ENCODE peak calls at places on chromosome 12, in six cellular contexts. O is HepG2, I is stomach, Y is cardiac muscle cell, S is tibial nerve, T is psoas muscle. K is an unnamed sample. For H3K27me3, the result is how much of the 10 kb centered on the place peaks cover.

GRCh38 chr12:53748072-53748840 is 3.5 kb downstream of the CISTR start:
- DNase-seq in O (no peak), I (no peak), Y (no peak), S (no peak), T (no peak), K (no peak)

GRCh38 chr12:116443706-116444589 is 115.2 kb upstream of the MAP1LC3B2 start:
- DNase-seq in O (no peak), I (no peak), Y (no peak), S (no peak), T (no peak), K (no peak)

GRCh38 chr12:62123721-62124203 is 136.4 kb upstream of the USP15 start:
- DNase-seq in O (peak), I (peak), Y (peak), S (peak), T (no peak), K (peak)

GRCh38 chr12:117352260-117352659 is 9.2 kb downstream of the NOS1 start:
- DNase-seq in O (no peak), I (no peak), Y (no peak), S (no peak), T (no peak), K (no peak)

GRCh38 chr12:90045559-90045958 is 336.9 kb upstream of the ATP2B1 start:
- DNase-seq in O (no peak), I (no peak), Y (no peak), S (no peak), T (no peak), K (no peak)

GRCh38 chr12:57519758-57520007 is 631 bp downstream of the DDIT3 start:
- DNase-seq in O (no peak), I (no peak), Y (no peak), S (no peak), T (no peak), K (no peak)

GRCh38 chr12:63440063-63440462 is 228.2 kb downstream of the DPY19L2 start:
- DNase-seq in O (no peak), I (no peak), Y (no peak), S (no peak), T (no peak), K (no peak)

GRCh38 chr12:70822431-70822830 is 98.1 kb downstream of the PTPRR start:
- DNase-seq in O (no peak), I (no peak), Y (no peak), S (no peak), T (no peak), K (no peak)

GRCh38 chr12:9405861-9406563 is 197.8 kb upstream of the PZP start:
- DNase-seq in O (no peak), I (no peak), Y (no peak), S (no peak), T (no peak), K (no peak)

GRCh38 chr12:5615760-5616159 is 183.9 kb downstream of the NTF3 start:
- DNase-seq in O (no peak), I (no peak), Y (no peak), S (no peak), T (no peak), K (no peak)

GRCh38 chr12:74537707-74538385 is at the start of gene ATXN7L3B:
- DNase-seq in O (peak), I (peak), Y (peak), S (peak), T (peak), K (peak)

GRCh38 chr12:116045158-116045557 is 232.3 kb downstream of the MED13L start:
- DNase-seq in O (no peak), I (no peak), Y (no peak), S (no peak), T (no peak), K (no peak)

GRCh38 chr12:5817246-5817645 is 127.8 kb downstream of the ANO2 start:
- DNase-seq in O (no peak), I (no peak), Y (no peak), S (no peak), T (no peak), K (no peak)

GRCh38 chr12:1474567-1475153 is 119.7 kb downstream of the FBXL14 start:
- DNase-seq in O (no peak), I (no peak), Y (peak), S (no peak), T (no peak), K (no peak)

GRCh38 chr12:85821216-85821615 is 15.0 kb downstream of the RASSF9 start:
- DNase-seq in O (no peak), I (no peak), Y (no peak), S (no peak), T (no peak), K (no peak)

GRCh38 chr12:19695244-19696098 is 256.2 kb downstream of the AEBP2 start:
- DNase-seq in O (no peak), I (no peak), Y (no peak), S (no peak), T (no peak), K (no peak)

GRCh38 chr12:3247077-3247476 is 169.9 kb downstream of the TSPAN9 start:
- DNase-seq in O (no peak), I (no peak), Y (no peak), S (no peak), T (no peak), K (no peak)

GRCh38 chr12:68199127-68199526 is 26.5 kb downstream of the IL26 start:
- DNase-seq in O (no peak), I (no peak), Y (no peak), S (no peak), T (no peak), K (no peak)

GRCh38 chr12:26017484-26018211 is 59.2 kb downstream of the RASSF8 start:
- DNase-seq in O (peak), I (no peak), Y (peak), S (peak), T (peak), K (no peak)

GRCh38 chr12:116321913-116322312 is 44.4 kb upstream of the MED13L start:
- DNase-seq in O (no peak), I (no peak), Y (no peak), S (no peak), T (no peak), K (no peak)

GRCh38 chr12:52181757-52182156 is 10.1 kb downstream of the KRT80 start:
- DNase-seq in O (no peak), I (no peak), Y (peak), S (no peak), T (no peak), K (no peak)

GRCh38 chr12:122939151-122939550 is 27.1 kb downstream of the ABCB9 start:
- DNase-seq in O (no peak), I (no peak), Y (no peak), S (no peak), T (no peak), K (no peak)

GRCh38 chr12:90260136-90260535 is 551.5 kb upstream of the ATP2B1 start:
- DNase-seq in O (no peak), I (no peak), Y (no peak), S (no peak), T (no peak), K (no peak)

GRCh38 chr12:40034156-40034555 is 71.7 kb downstream of the SLC2A13 start:
- DNase-seq in O (no peak), I (no peak), Y (no peak), S (no peak), T (no peak), K (no peak)

GRCh38 chr12:67482751-67483661 is 165.5 kb upstream of the DYRK2 start:
- DNase-seq in O (no peak), I (peak), Y (peak), S (peak), T (peak), K (peak)

GRCh38 chr12:20305470-20305869 is 62.9 kb upstream of the PDE3A start:
- DNase-seq in O (no peak), I (no peak), Y (no peak), S (no peak), T (no peak), K (no peak)

GRCh38 chr12:68393398-68393797 is 61.2 kb upstream of the MDM1 start:
- DNase-seq in O (no peak), I (no peak), Y (no peak), S (no peak), T (no peak), K (no peak)

GRCh38 chr12:70719672-70720420 is 82.6 kb upstream of the PTPRB start:
- DNase-seq in O (peak), I (no peak), Y (peak), S (peak), T (peak), K (no peak)

GRCh38 chr12:106112094-106112822 is 26.5 kb downstream of the NUAK1 start:
- DNase-seq in O (no peak), I (no peak), Y (peak), S (no peak), T (peak), K (no peak)

GRCh38 chr12:103391103-103391502 is 104.7 kb downstream of the C12orf42 start:
- DNase-seq in O (no peak), I (no peak), Y (no peak), S (no peak), T (no peak), K (no peak)

GRCh38 chr12:92908108-92908507 is 21.0 kb downstream of the EEA1 start:
- DNase-seq in O (no peak), I (no peak), Y (no peak), S (no peak), T (no peak), K (no peak)

GRCh38 chr12:4881665-4882064 is 28.0 kb upstream of the KCNA1 start:
- DNase-seq in O (no peak), I (no peak), Y (no peak), S (no peak), T (no peak), K (no peak)

GRCh38 chr12:100185361-100185894 is 15.2 kb upstream of the ACTR6 start:
- DNase-seq in O (no peak), I (no peak), Y (no peak), S (no peak), T (no peak), K (no peak)

GRCh38 chr12:1611775-1612174 is 17.3 kb upstream of the WNT5B start:
- DNase-seq in O (no peak), I (no peak), Y (peak), S (no peak), T (no peak), K (no peak)

GRCh38 chr12:130818381-130819247 is 20.4 kb downstream of the STX2 start:
- DNase-seq in O (no peak), I (peak), Y (peak), S (peak), T (peak), K (peak)

GRCh38 chr12:38956337-38956736 is 50.9 kb upstream of the CPNE8 start:
- DNase-seq in O (no peak), I (no peak), Y (peak), S (no peak), T (no peak), K (no peak)

GRCh38 chr12:104669057-104669770 is 212.5 kb downstream of the CHST11 start:
- DNase-seq in O (no peak), I (peak), Y (peak), S (no peak), T (no peak), K (peak)
- TF ChIP-seq CTCF in O (no peak), I (peak), Y (peak), S (peak), T (peak), K (peak)

DNA sequence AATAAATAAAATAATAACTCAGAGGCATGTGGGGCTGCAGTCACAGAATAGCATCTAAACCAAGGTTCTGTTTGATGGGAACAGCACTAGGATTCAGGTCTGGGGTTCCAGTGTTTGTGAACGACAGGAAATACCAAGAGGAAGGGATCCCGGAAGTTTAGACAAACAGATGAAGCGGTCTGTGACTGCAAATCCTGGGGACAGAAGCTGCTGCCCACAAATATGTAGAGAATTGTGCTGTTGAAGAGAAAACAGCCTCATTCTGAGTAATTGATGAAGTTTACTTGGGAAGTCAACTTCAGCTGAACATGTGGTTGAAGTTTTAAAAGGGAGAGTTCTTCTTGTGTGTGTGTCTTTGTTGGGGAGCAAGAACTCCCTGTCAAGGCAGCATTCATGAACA is 98.4 kb upstream of the TBX5 start:
- DNase-seq in O (no peak), I (no peak), Y (no peak), S (no peak), T (no peak), K (no peak)
- H3K27me3 ChIP-seq in O (under half), I (under half), Y (under half), S (under half), T (under half), K (under half)

GRCh38 chr12:48758186-48758585 is 30.7 kb downstream of the ADCY6 start:
- DNase-seq in O (no peak), I (no peak), Y (no peak), S (no peak), T (no peak), K (no peak)
- TF ChIP-seq CTCF in O (no peak), I (no peak), Y (no peak), S (no peak), T (no peak), K (no peak)

GRCh38 chr12:132620113-132620892 is 1.7 kb downstream of the P2RX2 start:
- DNase-seq in O (no peak), I (no peak), Y (no peak), S (no peak), T (peak), K (no peak)

GRCh38 chr12:132619301-132620112 is 931 bp downstream of the P2RX2 start:
- DNase-seq in O (no peak), I (no peak), Y (no peak), S (no peak), T (peak), K (no peak)

GRCh38 chr12:132621657-132622435 is 3.3 kb downstream of the P2RX2 start:
- DNase-seq in O (no peak), I (no peak), Y (no peak), S (no peak), T (no peak), K (no peak)

GRCh38 chr12:132622437-132623071 is 4.0 kb downstream of the P2RX2 start:
- DNase-seq in O (no peak), I (no peak), Y (peak), S (no peak), T (peak), K (peak)

GRCh38 chr12:132620893-132621656 is 2.5 kb downstream of the P2RX2 start:
- DNase-seq in O (no peak), I (no peak), Y (no peak), S (no peak), T (peak), K (no peak)
- H3K27me3 ChIP-seq in O (under half), I (under half), Y (under half), S (under half), T (under half), K (under half)

GRCh38 chr12:27732281-27732680 is 21.6 kb downstream of the MRPS35 start:
- DNase-seq in O (peak), I (peak), Y (no peak), S (no peak), T (no peak), K (no peak)
- TF ChIP-seq CTCF in O (peak), I (peak), Y (peak), S (no peak), T (no peak), K (no peak)

GRCh38 chr12:95790912-95791849 is 617 bp upstream of the NTN4 start:
- DNase-seq in O (no peak), I (no peak), Y (peak), S (peak), T (peak), K (no peak)
- H3K27me3 ChIP-seq in O (under half), I (under half), Y (half or more), S (under half), T (half or more), K (under half)

DNA sequence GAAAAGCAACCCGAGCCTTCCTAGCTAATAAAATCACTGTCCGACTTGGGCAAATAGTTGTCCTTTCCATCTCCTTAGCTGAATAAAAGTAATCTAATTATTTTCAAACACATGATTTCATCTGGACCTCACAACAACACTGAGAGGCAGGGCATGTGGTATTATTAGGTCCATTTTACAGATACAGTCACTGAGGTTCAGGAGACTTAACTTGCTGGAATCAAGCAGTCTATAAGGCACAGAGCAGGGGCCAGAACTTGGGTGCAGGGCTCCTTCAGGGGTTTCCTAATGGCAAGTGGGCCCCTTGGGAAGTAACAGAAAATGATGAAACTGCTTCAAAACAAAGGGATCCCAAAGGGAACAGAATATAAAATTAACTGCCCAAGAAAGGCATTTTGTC is 15.5 kb downstream of the PLXNC1 start:
- DNase-seq in O (no peak), I (no peak), Y (no peak), S (no peak), T (no peak), K (no peak)
- TF ChIP-seq CTCF in O (no peak), I (no peak), Y (no peak), S (no peak), T (no peak), K (no peak)

GRCh38 chr12:109609256-109609821 is 35.7 kb downstream of the MVK start:
- DNase-seq in O (no peak), I (no peak), Y (no peak), S (no peak), T (no peak), K (no peak)

GRCh38 chr12:109612975-109613502 is 39.4 kb downstream of the MVK start:
- DNase-seq in O (peak), I (no peak), Y (peak), S (no peak), T (no peak), K (no peak)

GRCh38 chr12:109612003-109612402 is 38.4 kb downstream of the MVK start:
- DNase-seq in O (no peak), I (no peak), Y (no peak), S (no peak), T (no peak), K (no peak)

GRCh38 chr12:109610523-109610922 is 36.9 kb downstream of the MVK start:
- DNase-seq in O (no peak), I (no peak), Y (no peak), S (no peak), T (no peak), K (no peak)

GRCh38 chr12:109611223-109611622 is 37.6 kb downstream of the MVK start:
- DNase-seq in O (no peak), I (no peak), Y (no peak), S (no peak), T (no peak), K (no peak)
- H3K27me3 ChIP-seq in O (under half), I (under half), Y (under half), S (half or more), T (under half), K (under half)

GRCh38 chr12:32211769-32212156 is 105.1 kb downstream of the BICD1 start:
- DNase-seq in O (no peak), I (no peak), Y (no peak), S (no peak), T (no peak), K (no peak)

GRCh38 chr12:32208355-32208754 is 101.7 kb downstream of the BICD1 start:
- DNase-seq in O (no peak), I (no peak), Y (no peak), S (no peak), T (no peak), K (no peak)

GRCh38 chr12:32214723-32215122 is 108.1 kb downstream of the BICD1 start:
- DNase-seq in O (no peak), I (no peak), Y (no peak), S (no peak), T (no peak), K (no peak)

GRCh38 chr12:32211066-32211768 is 104.6 kb downstream of the BICD1 start:
- DNase-seq in O (no peak), I (no peak), Y (no peak), S (no peak), T (no peak), K (no peak)
- TF ChIP-seq CTCF in O (no peak), I (no peak), Y (no peak), S (no peak), T (no peak), K (no peak)

GRCh38 chr12:107322063-107322462 is 228.7 kb upstream of the CRY1 start:
- DNase-seq in O (no peak), I (no peak), Y (no peak), S (no peak), T (no peak), K (no peak)
- H3K27me3 ChIP-seq in O (under half), I (under half), Y (half or more), S (half or more), T (half or more), K (under half)